ENCODE peak calls at places on chromosome 20, in six cellular contexts. E is IMR-90, O is neuronal stem cell, D is trophoblast cell, J is mesenchymal stem cell, F is H1. A is an unnamed sample.
A peak's percentile ranks its signal among the peaks of the same experiment; 100 is the strongest.

GRCh38 chr20:925516-925915 is 9.4 kb upstream of the ANGPT4 start:
- DNase-seq in D (no peak), J (no peak), E (no peak), O (no peak), F (no peak), A (no peak)

GRCh38 chr20:36391456-36391855 is 85.3 kb downstream of the DLGAP4 start:
- DNase-seq in J (peak; percentile 3), D (no peak), O (no peak), E (no peak), F (no peak), A (peak; percentile 79)

GRCh38 chr20:58892126-58892931 is 39.8 kb downstream of the GNAS start:
- DNase-seq in J (peak; percentile 78), F (peak; percentile 75), E (peak; percentile 50), O (peak; percentile 67), D (peak; percentile 54), A (peak; percentile 70)

GRCh38 chr20:45944151-45944964 is 9.9 kb downstream of the PCIF1 start:
- DNase-seq in F (no peak), O (no peak), J (peak; percentile 39), E (no peak), D (peak; percentile 47), A (no peak)

GRCh38 chr20:61986762-61987321 is 78.8 kb downstream of the TAF4 start:
- DNase-seq in E (no peak), O (no peak), F (no peak), J (no peak), D (no peak), A (no peak)

GRCh38 chr20:62333820-62334595 is 31.2 kb downstream of the ADRM1 start:
- DNase-seq in F (no peak), D (no peak), J (no peak), E (no peak), O (no peak), A (no peak)

GRCh38 chr20:24767623-24768100 is 181.4 kb upstream of the CST7 start:
- DNase-seq in J (no peak), F (no peak), D (no peak), E (no peak), O (no peak), A (peak; percentile 14)

GRCh38 chr20:62208805-62209755 is 11.0 kb downstream of the HRH3 start:
- DNase-seq in J (no peak), E (no peak), F (peak; percentile 82), D (peak; percentile 83), O (no peak), A (peak; percentile 80)

GRCh38 chr20:23691675-23692074 is 2.8 kb upstream of the CST4 start:
- DNase-seq in J (peak; percentile 20), F (no peak), O (no peak), D (peak; percentile 6), E (peak; percentile 10), A (no peak)

GRCh38 chr20:23689399-23689690 is 507 bp upstream of the CST4 start:
- DNase-seq in F (no peak), D (no peak), J (no peak), O (no peak), E (no peak), A (no peak)

GRCh38 chr20:23690581-23690980 is 1.7 kb upstream of the CST4 start:
- DNase-seq in D (no peak), E (no peak), J (no peak), F (no peak), O (no peak), A (no peak)

GRCh38 chr20:23687986-23688385 is 852 bp downstream of the CST4 start:
- DNase-seq in D (no peak), O (no peak), E (no peak), J (no peak), F (no peak), A (no peak)

DNA sequence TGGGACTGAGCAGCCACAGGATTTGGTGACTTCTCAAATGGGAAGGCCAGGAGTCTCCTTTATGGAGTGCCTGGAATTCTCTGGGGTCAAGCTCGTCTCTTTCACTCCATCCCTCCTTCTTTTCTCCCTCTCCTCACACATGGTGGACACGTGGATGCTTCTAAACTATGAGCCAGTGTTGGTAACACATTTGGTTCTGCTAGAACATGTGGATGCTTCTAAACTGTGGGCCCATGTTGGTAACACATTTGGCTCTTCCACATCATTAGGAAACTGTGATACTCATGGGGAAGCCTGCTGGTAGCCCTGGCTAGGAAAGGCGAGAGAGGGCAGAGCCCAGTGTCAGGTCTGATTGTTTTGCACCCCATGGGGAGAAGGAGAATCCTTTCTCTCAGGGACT is 3.9 kb upstream of the CST4 start:
- DNase-seq in J (no peak), D (no peak), O (no peak), F (no peak), E (no peak), A (no peak)
- H3K4ac ChIP-seq in J (peak overlapping the region; percentile 47), D (no peak overlapping the region), O (no peak overlapping the region), F (no peak overlapping the region), E (peak overlapping the region; percentile 66), A (no peak overlapping the region)

DNA sequence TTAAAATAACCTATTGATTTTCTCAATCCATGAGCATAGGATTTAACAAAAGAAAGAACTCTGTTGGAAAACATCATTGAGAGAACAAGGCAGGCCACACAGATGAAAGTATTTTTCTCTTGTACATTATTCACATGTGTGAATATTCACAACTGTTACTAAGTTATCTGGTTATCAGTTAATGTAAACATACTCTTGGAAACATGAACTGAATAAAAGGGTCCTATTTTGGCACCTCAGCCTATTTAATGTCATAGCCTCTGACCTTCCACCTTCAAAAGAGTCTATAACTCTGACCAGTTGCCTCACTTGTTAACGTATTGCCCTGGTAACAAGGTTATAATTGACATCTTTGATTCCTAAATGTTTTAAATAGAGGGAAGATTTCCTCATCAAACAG is 8.1 kb downstream of the SYCP2 start:
- DNase-seq in E (no peak), F (no peak), D (no peak), J (no peak), O (no peak), A (no peak)
- H2BK5ac ChIP-seq in E (no peak overlapping the region), F (no peak overlapping the region), D (no peak overlapping the region), J (no peak overlapping the region), O (no peak overlapping the region), A (no peak overlapping the region)

GRCh38 chr20:33655164-33655563 is 7.0 kb upstream of the C20orf144 start:
- DNase-seq in J (no peak), E (no peak), D (no peak), F (no peak), O (no peak), A (no peak)

GRCh38 chr20:33656010-33656782 is 5.9 kb upstream of the C20orf144 start:
- DNase-seq in O (no peak), J (no peak), E (no peak), F (no peak), D (no peak), A (no peak)

GRCh38 chr20:33657704-33658095 is 4.4 kb upstream of the C20orf144 start:
- DNase-seq in E (no peak), F (no peak), J (no peak), O (no peak), D (no peak), A (no peak)

GRCh38 chr20:33658510-33658909 is 3.6 kb upstream of the C20orf144 start:
- DNase-seq in O (no peak), J (no peak), E (no peak), F (no peak), D (no peak), A (no peak)

GRCh38 chr20:33656783-33657703 is 5.1 kb upstream of the C20orf144 start:
- DNase-seq in E (no peak), D (no peak), O (no peak), J (no peak), F (no peak), A (no peak)
- H3K14ac ChIP-seq in E (no peak overlapping the region), D (no peak overlapping the region), O (no peak overlapping the region), J (no peak overlapping the region), F (no peak overlapping the region), A (no peak overlapping the region)

GRCh38 chr20:51577432-51578144 is 35.1 kb upstream of the NFATC2 start:
- DNase-seq in O (no peak), E (no peak), D (no peak), J (no peak), F (no peak), A (no peak)
- H3K4ac ChIP-seq in O (no peak overlapping the region), E (no peak overlapping the region), D (no peak overlapping the region), J (no peak overlapping the region), F (no peak overlapping the region), A (no peak overlapping the region)

GRCh38 chr20:48186915-48187314 is 401.6 kb upstream of the SULF2 start:
- DNase-seq in O (peak; percentile 35), J (no peak), E (no peak), D (no peak), F (no peak), A (no peak)
- H2BK5ac ChIP-seq in O (no peak overlapping the region), J (no peak overlapping the region), E (no peak overlapping the region), D (no peak overlapping the region), F (no peak overlapping the region), A (no peak overlapping the region)

GRCh38 chr20:38505091-38505455 is 32.4 kb downstream of the RALGAPB start:
- DNase-seq in J (no peak), E (no peak), F (no peak), D (no peak), O (no peak), A (no peak)
- H3K14ac ChIP-seq in J (no peak overlapping the region), E (no peak overlapping the region), F (no peak overlapping the region), D (no peak overlapping the region), O (no peak overlapping the region), A (no peak overlapping the region)

GRCh38 chr20:50115041-50115512 is 2.1 kb upstream of the UBE2V1 start:
- DNase-seq in F (no peak), E (no peak), O (no peak), D (no peak), J (no peak), A (no peak)

GRCh38 chr20:50115591-50116367 is 2.8 kb upstream of the UBE2V1 start:
- DNase-seq in E (peak; percentile 97), D (peak; percentile 96), F (peak; percentile 89), J (peak; percentile 97), O (peak; percentile 89), A (peak; percentile 95)

GRCh38 chr20:50111829-50112495 is 988 bp downstream of the UBE2V1 start:
- DNase-seq in O (no peak), D (no peak), E (no peak), F (no peak), J (no peak), A (no peak)

GRCh38 chr20:50112512-50113419 is at the start of gene UBE2V1:
- DNase-seq in O (peak; percentile 85), E (peak; percentile 81), D (peak; percentile 90), J (peak; percentile 90), F (peak; percentile 88), A (peak; percentile 88)

DNA sequence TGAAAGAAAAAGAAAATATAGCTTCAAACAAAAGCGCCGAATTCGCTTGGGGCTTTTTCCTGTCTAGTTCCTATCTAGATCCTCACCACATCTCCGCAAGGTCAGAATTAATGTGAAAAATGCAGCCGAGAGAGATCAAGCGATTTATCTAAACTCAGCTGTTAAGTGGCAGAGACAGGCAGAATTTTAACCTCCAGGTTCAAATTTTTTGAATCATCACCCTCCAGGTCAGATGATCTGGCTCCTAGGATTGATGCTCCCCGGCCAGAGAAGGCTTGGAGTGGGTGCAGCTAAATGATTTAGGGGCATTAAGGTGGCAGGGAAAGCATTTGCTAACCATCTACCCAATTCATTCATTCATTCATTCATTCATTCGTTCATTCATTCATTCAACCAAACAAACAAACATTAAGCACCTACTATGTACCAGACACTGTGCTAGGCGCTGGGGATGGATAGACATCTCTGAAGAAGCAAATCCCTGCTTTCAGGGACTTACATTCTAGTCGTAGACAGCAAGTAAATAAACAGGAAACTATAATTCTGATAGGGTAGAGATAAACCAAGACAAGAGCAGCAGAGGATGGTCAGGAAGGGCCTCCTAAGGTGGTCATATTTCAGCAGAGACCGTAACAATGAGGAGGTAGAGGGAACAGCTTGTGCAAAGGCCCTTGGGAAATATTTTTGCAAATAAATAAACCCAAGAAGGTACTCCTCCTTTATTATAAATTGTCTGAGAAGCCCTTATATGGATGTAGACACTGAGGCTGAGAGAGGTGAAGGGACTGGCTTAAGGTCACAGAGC is 672 bp upstream of the UBE2V1 start:
- DNase-seq in E (no peak), F (no peak), D (peak; percentile 85), J (no peak), O (no peak), A (no peak)
- H3K4ac ChIP-seq in E (peak overlapping the region; percentile 98), F (peak overlapping the region; percentile 13), D (no peak overlapping the region), J (peak overlapping the region; percentile 63), O (no peak overlapping the region), A (no peak overlapping the region)